ENCODE peak calls at places on chromosomes 12 and 14, in nine cellular contexts. A is A549, W is lower leg skin, L is AG09309, Z is thoracic aorta, J is HAP-1, M is left ventricle myocardium inferior, F is NB4, C is psoas muscle. X is an unnamed sample.

GRCh38 chr14:104389326-104390220 is 190.0 kb upstream of the C14orf180 start:
- DNase-seq in A (no peak), W (peak; percentile 74), L (no peak), Z (no peak), J (no peak), M (no peak), F (no peak), C (no peak), X (peak; percentile 54)

GRCh38 chr14:59252772-59253500 is 64.5 kb downstream of the DAAM1 start:
- DNase-seq in A (no peak), W (no peak), L (no peak), Z (no peak), J (no peak), M (no peak), F (no peak), C (no peak), X (no peak)

GRCh38 chr14:75794615-75795038 is 133.6 kb downstream of the TTLL5 start:
- DNase-seq in A (no peak), W (no peak), L (peak; percentile 63), Z (no peak), J (no peak), M (no peak), F (no peak), C (no peak), X (peak; percentile 11)

GRCh38 chr14:61470261-61470953 is 149.0 kb downstream of the PRKCH start:
- DNase-seq in A (no peak), W (no peak), L (peak; percentile 87), Z (no peak), J (peak; percentile 31), M (peak; percentile 48), F (peak; percentile 51), C (no peak), X (peak; percentile 63)

GRCh38 chr14:47626151-47627035 is 49.0 kb downstream of the MDGA2 start:
- DNase-seq in A (no peak), W (no peak), L (no peak), Z (no peak), J (no peak), M (no peak), F (no peak), C (no peak), X (no peak)

GRCh38 chr14:24761141-24761540 is 127.2 kb upstream of the GZMB start:
- DNase-seq in A (no peak), W (no peak), L (no peak), Z (no peak), J (no peak), M (no peak), F (no peak), C (no peak), X (peak; percentile 16)

GRCh38 chr12:64160021-64160717 is 61.9 kb downstream of the KICS2 start:
- DNase-seq in A (no peak), W (no peak), L (no peak), Z (no peak), J (no peak), M (no peak), F (no peak), C (no peak), X (no peak)

GRCh38 chr12:31832740-31833540 is 104.1 kb upstream of the AMN1 start:
- DNase-seq in A (no peak), W (no peak), L (no peak), Z (no peak), J (no peak), M (no peak), F (peak; percentile 95), C (no peak), X (no peak)

GRCh38 chr12:3380200-3381020 is 110.6 kb upstream of the PRMT8 start:
- DNase-seq in A (no peak), W (no peak), L (no peak), Z (no peak), J (no peak), M (no peak), F (peak; percentile 18), C (no peak), X (no peak)

GRCh38 chr14:66330916-66331315 is 155.3 kb upstream of the CCDC196 start:
- DNase-seq in A (no peak), W (no peak), L (no peak), Z (no peak), J (no peak), M (no peak), F (no peak), C (no peak), X (no peak)

GRCh38 chr12:46385439-46385838 is 12.9 kb upstream of the SLC38A2 start:
- DNase-seq in A (no peak), W (no peak), L (no peak), Z (no peak), J (no peak), M (no peak), F (peak; percentile 29), C (no peak), X (peak; percentile 29)
- H3K4me3 ChIP-seq in A (no peak overlapping the region), W (no peak overlapping the region), L (no peak overlapping the region), Z (no peak overlapping the region), J (no peak overlapping the region), M (no peak overlapping the region), F (peak overlapping the region; percentile 84), C (peak overlapping the region; percentile 86), X (no peak overlapping the region)

GRCh38 chr14:63504628-63505027 is 38.5 kb downstream of the PPP2R5E start:
- DNase-seq in A (peak; percentile 52), W (no peak), L (no peak), Z (no peak), J (no peak), M (no peak), F (no peak), C (no peak), X (no peak)
- H3K4me3 ChIP-seq in A (peak overlapping the region; percentile 1), W (no peak overlapping the region), L (no peak overlapping the region), Z (no peak overlapping the region), J (no peak overlapping the region), M (no peak overlapping the region), F (no peak overlapping the region), C (no peak overlapping the region), X (no peak overlapping the region)

DNA sequence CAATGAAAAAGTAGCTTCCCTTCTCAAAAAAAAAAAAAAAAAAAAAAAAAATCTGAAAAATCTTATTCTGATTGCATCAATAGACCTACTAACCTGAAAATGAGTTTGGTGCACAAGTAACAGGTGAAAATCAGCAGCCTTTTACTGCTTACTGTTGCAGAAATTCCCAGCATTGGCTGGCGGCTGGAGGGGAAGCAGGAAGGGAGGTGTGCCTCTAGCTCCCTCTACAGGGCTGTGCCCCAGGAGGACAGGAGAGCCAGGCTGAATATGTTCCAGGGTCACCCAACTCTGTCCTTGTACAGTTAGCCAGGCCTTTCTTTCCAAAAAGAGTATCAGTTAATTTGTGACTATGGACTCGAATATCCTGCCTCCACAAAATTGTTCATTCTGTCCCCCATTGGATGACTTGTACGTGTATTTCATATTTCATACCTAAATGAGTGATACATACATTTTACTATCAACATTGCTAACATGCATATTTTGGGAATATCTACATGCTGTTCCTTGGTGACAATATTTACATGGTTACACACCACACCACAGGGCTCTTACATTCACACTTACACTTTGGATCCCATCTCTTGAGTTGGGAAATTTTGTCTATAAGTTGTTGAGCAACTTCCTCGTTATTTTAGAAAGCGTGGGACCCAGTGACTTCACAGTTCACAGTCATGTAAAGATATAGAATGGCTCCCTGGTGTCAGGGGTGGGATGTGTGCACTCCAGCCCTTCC is 124.8 kb downstream of the SAMD4A start:
- DNase-seq in A (peak; percentile 59), W (peak; percentile 94), L (no peak), Z (no peak), J (peak; percentile 83), M (peak; percentile 79), F (peak; percentile 40), C (peak; percentile 77), X (peak; percentile 58)
- H3K4me3 ChIP-seq in A (no peak overlapping the region), W (no peak overlapping the region), L (no peak overlapping the region), Z (no peak overlapping the region), J (no peak overlapping the region), M (no peak overlapping the region), F (no peak overlapping the region), C (no peak overlapping the region), X (no peak overlapping the region)

GRCh38 chr14:22845821-22846625 is 9.6 kb downstream of the MMP14 start:
- DNase-seq in A (no peak), W (peak; percentile 88), L (no peak), Z (no peak), J (no peak), M (no peak), F (no peak), C (no peak), X (no peak)

GRCh38 chr14:22846811-22847307 is 10.5 kb downstream of the MMP14 start:
- DNase-seq in A (no peak), W (peak; percentile 83), L (no peak), Z (no peak), J (no peak), M (no peak), F (no peak), C (no peak), X (peak; percentile 45)

GRCh38 chr14:22848391-22849164 is 12.2 kb downstream of the MMP14 start:
- DNase-seq in A (no peak), W (peak; percentile 97), L (no peak), Z (peak; percentile 60), J (no peak), M (peak; percentile 66), F (no peak), C (peak; percentile 85), X (peak; percentile 78)

GRCh38 chr14:22849212-22849819 is 12.9 kb downstream of the MMP14 start:
- DNase-seq in A (no peak), W (peak; percentile 96), L (no peak), Z (peak; percentile 25), J (no peak), M (peak; percentile 69), F (no peak), C (peak; percentile 79), X (peak; percentile 70)

GRCh38 chr14:22847661-22848341 is 11.4 kb downstream of the MMP14 start:
- DNase-seq in A (no peak), W (peak; percentile 88), L (no peak), Z (no peak), J (no peak), M (no peak), F (peak; percentile 60), C (no peak), X (peak; percentile 74)
- H3K4me3 ChIP-seq in A (no peak overlapping the region), W (no peak overlapping the region), L (no peak overlapping the region), Z (peak overlapping the region; percentile 46), J (no peak overlapping the region), M (peak overlapping the region; percentile 34), F (no peak overlapping the region), C (peak overlapping the region; percentile 18), X (no peak overlapping the region)

GRCh38 chr12:11497995-11498394 is 102.6 kb upstream of the PRB2 start:
- DNase-seq in A (no peak), W (no peak), L (no peak), Z (no peak), J (no peak), M (no peak), F (no peak), C (no peak), X (no peak)
- H3K4me3 ChIP-seq in A (no peak overlapping the region), W (no peak overlapping the region), L (no peak overlapping the region), Z (no peak overlapping the region), J (no peak overlapping the region), M (no peak overlapping the region), F (no peak overlapping the region), C (no peak overlapping the region), X (no peak overlapping the region)

GRCh38 chr14:63908667-63909264 is 56.0 kb downstream of the SYNE2 start:
- DNase-seq in A (no peak), W (no peak), L (no peak), Z (no peak), J (no peak), M (no peak), F (no peak), C (no peak), X (no peak)
- H3K4me3 ChIP-seq in A (peak overlapping the region; percentile 14), W (no peak overlapping the region), L (no peak overlapping the region), Z (peak overlapping the region; percentile 38), J (no peak overlapping the region), M (peak overlapping the region; percentile 26), F (no peak overlapping the region), C (no peak overlapping the region), X (no peak overlapping the region)

X was measured in H7.